ENCODE peak calls at places on chromosomes 16 and 17, in six cellular contexts. W is GM12864, H is iris pigment epithelial cell, X is neuronal stem cell, P is MG63, Z is ovary. C is an unnamed sample.

GRCh38 chr17:13557077-13557476 is 44.7 kb downstream of the HS3ST3A1 start:
- DNase-seq in H (peak), X (no peak), W (no peak), P (no peak), Z (no peak), C (no peak)

GRCh38 chr17:49191407-49191916 is 18.9 kb downstream of the GNGT2 start:
- DNase-seq in H (peak), Z (no peak), X (no peak), W (peak), P (no peak), C (no peak)

GRCh38 chr16:67652578-67653130 is 7.4 kb downstream of the ACD start:
- DNase-seq in Z (peak), H (no peak), X (peak), P (no peak), W (no peak), C (no peak)

GRCh38 chr16:65386707-65387106 is 264.8 kb upstream of the CDH11 start:
- DNase-seq in Z (no peak), W (no peak), P (no peak), H (peak), X (no peak), C (no peak)

GRCh38 chr17:28541439-28541838 is 11.0 kb downstream of the UNC119 start:
- DNase-seq in W (no peak), H (no peak), X (no peak), P (no peak), Z (no peak), C (no peak)

GRCh38 chr17:20721151-20721550 is 141.6 kb downstream of the CDRT15L2 start:
- DNase-seq in W (no peak), P (no peak), Z (no peak), H (peak), X (no peak), C (no peak)

GRCh38 chr16:79351927-79352326 is 248.6 kb downstream of the MAF start:
- DNase-seq in H (no peak), P (no peak), X (no peak), W (no peak), Z (no peak), C (no peak)

GRCh38 chr16:27465483-27465879 is 63.5 kb downstream of the IL21R start:
- DNase-seq in Z (no peak), P (no peak), W (no peak), H (no peak), X (no peak), C (no peak)

GRCh38 chr17:28370035-28370743 is at the start of gene VTN:
- DNase-seq in P (peak), Z (no peak), W (no peak), H (peak), X (peak), C (no peak)

GRCh38 chr16:79388396-79388795 is 212.1 kb downstream of the MAF start:
- DNase-seq in P (no peak), X (no peak), H (no peak), Z (no peak), W (no peak), C (no peak)

GRCh38 chr17:71667661-71668060 is 453.2 kb upstream of the SOX9 start:
- DNase-seq in W (no peak), X (no peak), H (no peak), Z (no peak), P (no peak), C (no peak)

GRCh38 chr16:82088483-82088882 is 53.4 kb downstream of the HSD17B2 start:
- DNase-seq in X (no peak), W (no peak), P (no peak), Z (no peak), H (no peak), C (no peak)

GRCh38 chr16:27677300-27677699 is 127.4 kb downstream of the KATNIP start:
- DNase-seq in P (peak), H (peak), X (no peak), W (no peak), Z (no peak), C (no peak)

GRCh38 chr16:21566891-21567414 is 32.4 kb upstream of the METTL9 start:
- DNase-seq in P (no peak), X (no peak), H (no peak), W (no peak), Z (no peak), C (no peak)

GRCh38 chr17:40726919-40727318 is 23.4 kb upstream of the KRT24 start:
- DNase-seq in P (no peak), W (no peak), X (no peak), H (no peak), Z (no peak), C (no peak)

GRCh38 chr16:66525396-66526180 is 24.3 kb downstream of the TK2 start:
- DNase-seq in Z (no peak), W (no peak), H (no peak), P (no peak), X (no peak), C (no peak)

GRCh38 chr17:1945621-1946020 is 79.5 kb downstream of the RTN4RL1 start:
- DNase-seq in Z (no peak), P (no peak), H (no peak), X (no peak), W (no peak), C (no peak)

GRCh38 chr16:8848231-8848938 is 20.4 kb downstream of the CARHSP1 start:
- DNase-seq in W (no peak), P (no peak), X (no peak), H (no peak), Z (no peak), C (no peak)

GRCh38 chr16:46857261-46857962 is 26.4 kb upstream of the C16orf87 start:
- DNase-seq in W (no peak), X (no peak), Z (no peak), P (peak), H (peak), C (no peak)

GRCh38 chr17:79028496-79029326 is 4.7 kb downstream of the C1QTNF1 start:
- DNase-seq in X (no peak), W (no peak), H (no peak), P (no peak), Z (no peak), C (no peak)

GRCh38 chr16:25868041-25868600 is 176.4 kb downstream of the HS3ST4 start:
- DNase-seq in X (no peak), P (no peak), Z (no peak), W (no peak), H (no peak), C (no peak)

GRCh38 chr17:19753661-19754463 is 5.8 kb upstream of the ALDH3A1 start:
- DNase-seq in W (no peak), X (no peak), Z (no peak), H (no peak), P (peak), C (no peak)

GRCh38 chr16:51355871-51356270 is 204.8 kb upstream of the SALL1 start:
- DNase-seq in P (no peak), W (no peak), Z (no peak), H (no peak), X (no peak), C (no peak)

GRCh38 chr16:4015275-4015990 is 100.8 kb downstream of the ADCY9 start:
- DNase-seq in W (no peak), X (no peak), Z (no peak), H (peak), P (peak), C (no peak)

GRCh38 chr16:74738134-74738541 is 36.5 kb downstream of the FA2H start:
- DNase-seq in W (no peak), P (no peak), Z (no peak), X (no peak), H (no peak), C (no peak)

GRCh38 chr17:44630703-44631102 is 25.6 kb upstream of the MEIOC start:
- DNase-seq in Z (no peak), X (no peak), W (no peak), H (no peak), P (no peak), C (no peak)

GRCh38 chr17:10649031-10649430 is 8.1 kb downstream of the MYH3 start:
- DNase-seq in P (no peak), H (peak), X (no peak), W (no peak), Z (no peak), C (no peak)

GRCh38 chr17:58521680-58522079 is 7.2 kb upstream of the MTMR4 start:
- DNase-seq in X (no peak), W (no peak), Z (no peak), H (no peak), P (no peak), C (no peak)

GRCh38 chr17:50095626-50096037 is 481 bp downstream of the PDK2 start:
- DNase-seq in X (no peak), P (no peak), H (no peak), W (no peak), Z (no peak), C (no peak)

GRCh38 chr16:81569361-81570034 is 124.9 kb downstream of the CMIP start:
- DNase-seq in H (no peak), P (no peak), Z (no peak), X (no peak), W (no peak), C (no peak)

GRCh38 chr17:76275382-76276068 is 10.4 kb downstream of the UBALD2 start:
- DNase-seq in W (no peak), X (no peak), H (no peak), Z (no peak), P (no peak), C (no peak)

GRCh38 chr16:25841776-25842175 is 150.0 kb downstream of the HS3ST4 start:
- DNase-seq in P (no peak), Z (no peak), X (no peak), H (no peak), W (no peak), C (no peak)

GRCh38 chr17:50423553-50424159 is 2.4 kb upstream of the ACSF2 start:
- DNase-seq in H (peak), W (no peak), Z (peak), P (peak), X (no peak), C (no peak)